ENCODE peak calls at places on chromosomes 16 and 17, in five cellular contexts. B is colonic mucosa, A is AG10803, M is neural progenitor cell, Z is cardiac muscle cell. V is an unnamed sample.

GRCh38 chr17:17682293-17682736 is 1.1 kb downstream of the RAI1 start:
- DNase-seq in Z (peak), A (peak), B (peak), M (peak), V (peak)

GRCh38 chr16:72285728-72286127 is 113.8 kb upstream of the PMFBP1 start:
- DNase-seq in Z (no peak), B (no peak), M (no peak), A (no peak), V (no peak)

GRCh38 chr16:30053376-30054015 is 12.1 kb upstream of the ALDOA start:
- DNase-seq in Z (no peak), A (peak), B (no peak), M (no peak), V (peak)

GRCh38 chr16:10494343-10495030 is 85.9 kb downstream of the EMP2 start:
- DNase-seq in A (no peak), Z (no peak), M (no peak), B (no peak), V (no peak)

GRCh38 chr17:60102632-60103047 is 23.9 kb upstream of the HEATR6 start:
- DNase-seq in B (peak), M (no peak), A (peak), Z (no peak), V (peak)

GRCh38 chr17:43536236-43537088 is 9.7 kb downstream of the ETV4 start:
- DNase-seq in M (no peak), B (no peak), Z (no peak), A (peak), V (peak)

GRCh38 chr16:66441586-66442375 is 14.7 kb downstream of the BEAN1 start:
- DNase-seq in A (peak), M (no peak), B (no peak), Z (no peak), V (peak)

GRCh38 chr16:11350531-11351335 is 5.5 kb downstream of the RMI2 start:
- DNase-seq in M (no peak), B (no peak), A (peak), Z (no peak), V (peak)

GRCh38 chr16:22358000-22358399 is 16.4 kb downstream of the CDR2 start:
- DNase-seq in B (no peak), M (no peak), A (no peak), Z (no peak), V (no peak)

GRCh38 chr16:47374629-47375028 is 86.2 kb downstream of the ITFG1 start:
- DNase-seq in M (no peak), A (no peak), B (no peak), Z (no peak), V (no peak)

GRCh38 chr17:788551-788950 is 6.4 kb downstream of the MRM3 start:
- DNase-seq in Z (no peak), B (no peak), M (no peak), A (no peak), V (no peak)

GRCh38 chr16:77993111-77993571 is 29.2 kb upstream of the CLEC3A start:
- DNase-seq in Z (no peak), M (peak), A (peak), B (no peak), V (peak)

GRCh38 chr17:48012151-48012520 is 25.5 kb downstream of the COPZ2 start:
- DNase-seq in B (no peak), M (peak), Z (peak), A (peak), V (no peak)

GRCh38 chr16:64181526-64181925 is 940.3 kb downstream of the CDH11 start:
- DNase-seq in A (no peak), Z (no peak), B (no peak), M (no peak), V (no peak)

GRCh38 chr16:55482056-55482455 is 3.1 kb downstream of the MMP2 start:
- DNase-seq in M (no peak), A (peak), Z (no peak), B (no peak), V (peak)

GRCh38 chr17:12348476-12348875 is 317.2 kb upstream of the MYOCD start:
- DNase-seq in Z (no peak), A (no peak), B (no peak), M (no peak), V (no peak)

GRCh38 chr17:44942456-44942855 is 5.1 kb downstream of the KIF18B start:
- DNase-seq in Z (no peak), A (no peak), B (no peak), M (no peak), V (no peak)

GRCh38 chr17:9893606-9894005 is 11.5 kb downstream of the RCVRN start:
- DNase-seq in M (no peak), A (peak), B (no peak), Z (no peak), V (peak)

GRCh38 chr16:26787924-26788323 is 278.8 kb upstream of the C16orf82 start:
- DNase-seq in A (no peak), M (no peak), B (no peak), Z (no peak), V (no peak)
- H3K4me3 ChIP-seq in A (no peak), M (no peak), B (no peak), Z (no peak), V (no peak)

GRCh38 chr16:89473791-89474414 is 16.5 kb downstream of the ANKRD11 start:
- DNase-seq in Z (no peak), B (no peak), A (peak), M (no peak), V (peak)

GRCh38 chr16:89476379-89476778 is 14.0 kb downstream of the ANKRD11 start:
- DNase-seq in B (no peak), Z (no peak), A (no peak), M (no peak), V (no peak)

GRCh38 chr16:89476811-89477261 is 13.5 kb downstream of the ANKRD11 start:
- DNase-seq in Z (no peak), A (no peak), M (no peak), B (no peak), V (no peak)

GRCh38 chr16:89473136-89473712 is 17.1 kb downstream of the ANKRD11 start:
- DNase-seq in A (no peak), Z (no peak), M (no peak), B (no peak), V (no peak)

GRCh38 chr16:89475144-89475543 is 15.2 kb downstream of the ANKRD11 start:
- DNase-seq in Z (no peak), A (no peak), M (no peak), B (no peak), V (no peak)
- TF ChIP-seq CTCF in Z (no peak), A (no peak), M (no peak), B (no peak), V (no peak)

GRCh38 chr17:28908640-28909098 is 5.8 kb upstream of the DHRS13 start:
- DNase-seq in M (no peak), Z (no peak), A (peak), B (peak), V (peak)
- H3K4me3 ChIP-seq in M (no peak), Z (no peak), A (no peak), B (no peak), V (no peak)

GRCh38 chr16:989354-989814 is 7.8 kb downstream of the SOX8 start:
- DNase-seq in M (no peak), A (no peak), B (no peak), Z (peak), V (no peak)
- TF ChIP-seq CTCF in M (no peak), A (no peak), B (no peak), Z (no peak), V (no peak)

GRCh38 chr17:49312722-49313121 is 49.3 kb downstream of the ZNF652 start:
- DNase-seq in M (no peak), B (no peak), A (no peak), Z (no peak), V (no peak)

GRCh38 chr17:49318438-49318965 is 43.5 kb downstream of the ZNF652 start:
- DNase-seq in B (no peak), Z (no peak), M (no peak), A (no peak), V (no peak)

GRCh38 chr17:49315551-49315951 is 46.5 kb downstream of the ZNF652 start:
- DNase-seq in Z (peak), A (peak), B (peak), M (peak), V (peak)

GRCh38 chr17:49316889-49317288 is 45.2 kb downstream of the ZNF652 start:
- DNase-seq in A (no peak), Z (no peak), M (no peak), B (no peak), V (no peak)

GRCh38 chr17:49315974-49316570 is 46.0 kb downstream of the ZNF652 start:
- DNase-seq in Z (no peak), A (no peak), B (no peak), M (no peak), V (peak)
- H3K4me3 ChIP-seq in Z (no peak), A (no peak), B (no peak), M (no peak), V (no peak)

GRCh38 chr16:86834451-86835035 is 256.2 kb downstream of the FOXL1 start:
- DNase-seq in M (peak), Z (peak), B (no peak), A (peak), V (peak)
- TF ChIP-seq CTCF in M (peak), Z (no peak), B (no peak), A (peak), V (peak)

GRCh38 chr16:2329532-2329931 is 11.0 kb downstream of the ABCA3 start:
- DNase-seq in B (no peak), Z (no peak), M (no peak), A (no peak), V (no peak)
- H3K4me3 ChIP-seq in B (no peak), Z (no peak), M (no peak), A (no peak), V (no peak)

GRCh38 chr16:14291941-14292825 is 221.1 kb downstream of the MRTFB start:
- DNase-seq in B (no peak), A (no peak), Z (no peak), M (no peak), V (no peak)

GRCh38 chr16:14284930-14285541 is 213.9 kb downstream of the MRTFB start:
- DNase-seq in A (peak), M (peak), B (no peak), Z (peak), V (no peak)

GRCh38 chr16:14286381-14287230 is 215.5 kb downstream of the MRTFB start:
- DNase-seq in A (no peak), M (peak), B (peak), Z (no peak), V (no peak)

GRCh38 chr16:14285542-14286380 is 214.6 kb downstream of the MRTFB start:
- DNase-seq in A (peak), B (peak), Z (peak), M (peak), V (peak)

GRCh38 chr16:14289692-14290340 is 218.7 kb downstream of the MRTFB start:
- DNase-seq in A (peak), B (no peak), Z (peak), M (peak), V (no peak)
- TF ChIP-seq CTCF in A (peak), B (no peak), Z (peak), M (peak), V (peak)

DNA sequence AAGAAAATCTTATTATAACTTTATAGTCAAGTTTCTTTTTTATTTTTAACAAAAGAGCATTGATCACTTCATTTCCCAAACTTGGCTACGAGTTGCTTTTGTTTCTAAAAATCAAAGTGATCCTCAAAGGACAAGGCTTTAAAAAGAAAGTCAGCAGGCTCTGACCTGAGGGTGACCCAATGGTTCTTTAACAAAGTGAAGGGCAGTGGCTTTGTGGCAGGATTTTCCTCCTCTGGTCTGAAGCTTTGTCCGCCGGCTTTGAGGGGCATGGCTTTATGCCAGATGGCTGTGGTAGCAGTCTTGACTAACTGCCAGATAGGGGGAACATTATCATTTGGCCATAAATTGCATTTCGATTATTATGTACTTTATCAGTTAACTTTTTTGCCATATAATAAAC is 28.5 kb downstream of the IQCK start:
- DNase-seq in B (no peak), A (no peak), Z (peak), M (peak), V (no peak)
- H3K4me3 ChIP-seq in B (no peak), A (no peak), Z (no peak), M (no peak), V (no peak)

DNA sequence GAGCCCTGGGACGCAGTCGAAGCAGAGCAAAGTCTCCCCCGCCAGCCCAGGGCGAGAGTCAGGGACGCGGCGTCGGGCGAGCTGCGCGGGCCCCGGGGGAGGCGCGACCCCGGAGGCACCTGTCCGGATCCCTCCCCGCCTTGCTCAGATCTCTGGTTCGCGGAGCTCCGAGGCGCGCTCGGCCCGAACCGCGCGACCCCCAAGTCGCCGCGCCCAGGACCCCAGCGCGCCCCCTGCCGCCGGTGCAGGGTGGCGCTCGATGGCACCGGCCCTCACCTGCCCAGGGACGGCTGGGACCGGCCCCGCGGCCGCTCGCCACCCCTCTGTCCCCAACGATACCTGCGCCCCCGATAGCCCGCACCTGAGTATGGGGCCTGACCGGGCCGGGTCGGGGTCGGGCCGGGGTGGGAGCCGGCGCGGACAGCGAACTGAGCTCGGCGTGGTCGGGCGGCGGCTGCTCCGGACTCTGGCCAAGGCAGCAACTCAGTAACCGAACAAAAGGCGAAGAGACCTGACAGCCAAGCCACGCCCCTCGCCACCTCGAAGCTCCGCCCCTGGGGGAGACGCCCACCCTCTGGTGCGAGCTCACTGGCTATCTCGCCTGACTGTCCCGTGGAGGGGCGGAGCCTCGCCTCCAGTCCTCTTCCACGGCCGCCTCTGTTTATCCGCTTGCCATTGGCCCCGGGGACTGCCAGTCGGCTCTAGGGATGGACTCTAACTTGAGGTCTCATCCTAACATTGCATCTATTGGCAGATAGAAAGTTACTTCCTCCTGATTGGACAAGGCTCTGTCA is at the start of gene JUP:
- DNase-seq in A (peak), M (peak), Z (peak), B (peak), V (peak)
- TF ChIP-seq CTCF in A (no peak), M (peak), Z (peak), B (peak), V (peak)

V was measured in fibroblast of the aortic adventitia.